ENCODE peak calls at places on chromosome 18, in eight cellular contexts. One of them, this sample, is unnamed.
A peak's percentile ranks its signal among the peaks of the same experiment; 100 is the strongest.

GRCh38 chr18:52312321-52312720 is 27.7 kb upstream of the DCC start:
- DNase-seq in SK-N-SH: no peak
- DNase-seq in endothelial cell of umbilical vein: no peak
- DNase-seq in sigmoid colon: no peak
- DNase-seq in breast epithelium: no peak
- DNase-seq in H1: no peak
- DNase-seq in transverse colon: no peak
- DNase-seq in GM12878: no peak
- DNase-seq in this sample: no peak

GRCh38 chr18:12327510-12328178 is 19.6 kb downstream of the TUBB6 start:
- DNase-seq in SK-N-SH: peak; percentile 82
- DNase-seq in endothelial cell of umbilical vein: peak; percentile 64
- DNase-seq in sigmoid colon: peak; percentile 84
- DNase-seq in breast epithelium: no peak
- DNase-seq in H1: peak; percentile 70
- DNase-seq in transverse colon: peak; percentile 81
- DNase-seq in GM12878: no peak
- DNase-seq in this sample: peak; percentile 72

GRCh38 chr18:6482198-6482977 is 67.7 kb upstream of the L3MBTL4 start:
- DNase-seq in SK-N-SH: peak; percentile 67
- DNase-seq in endothelial cell of umbilical vein: no peak
- DNase-seq in sigmoid colon: peak; percentile 84
- DNase-seq in breast epithelium: peak; percentile 61
- DNase-seq in H1: peak; percentile 68
- DNase-seq in transverse colon: peak; percentile 41
- DNase-seq in GM12878: no peak
- DNase-seq in this sample: peak; percentile 31

GRCh38 chr18:38006541-38006940 is 440.9 kb upstream of the CELF4 start:
- DNase-seq in SK-N-SH: no peak
- DNase-seq in endothelial cell of umbilical vein: no peak
- DNase-seq in sigmoid colon: no peak
- DNase-seq in breast epithelium: no peak
- DNase-seq in H1: no peak
- DNase-seq in transverse colon: no peak
- DNase-seq in GM12878: no peak
- DNase-seq in this sample: no peak

GRCh38 chr18:62637807-62638687 is 77.3 kb upstream of the PHLPP1 start:
- DNase-seq in SK-N-SH: peak; percentile 34
- DNase-seq in endothelial cell of umbilical vein: peak; percentile 18
- DNase-seq in sigmoid colon: no peak
- DNase-seq in breast epithelium: no peak
- DNase-seq in H1: peak; percentile 23
- DNase-seq in transverse colon: peak; percentile 55
- DNase-seq in GM12878: no peak
- DNase-seq in this sample: peak; percentile 47

GRCh38 chr18:55318864-55319516 is 269.0 kb downstream of the TCF4 start:
- DNase-seq in SK-N-SH: no peak
- DNase-seq in endothelial cell of umbilical vein: peak; percentile 81
- DNase-seq in sigmoid colon: no peak
- DNase-seq in breast epithelium: no peak
- DNase-seq in H1: no peak
- DNase-seq in transverse colon: no peak
- DNase-seq in GM12878: no peak
- DNase-seq in this sample: no peak

GRCh38 chr18:7452331-7452730 is 114.8 kb upstream of the PTPRM start:
- DNase-seq in SK-N-SH: peak; percentile 68
- DNase-seq in endothelial cell of umbilical vein: peak; percentile 32
- DNase-seq in sigmoid colon: no peak
- DNase-seq in breast epithelium: no peak
- DNase-seq in H1: peak; percentile 38
- DNase-seq in transverse colon: no peak
- DNase-seq in GM12878: no peak
- DNase-seq in this sample: peak; percentile 30

GRCh38 chr18:56217406-56217805 is 421.0 kb downstream of the TXNL1 start:
- DNase-seq in SK-N-SH: no peak
- DNase-seq in endothelial cell of umbilical vein: no peak
- DNase-seq in sigmoid colon: no peak
- DNase-seq in breast epithelium: no peak
- DNase-seq in H1: no peak
- DNase-seq in transverse colon: no peak
- DNase-seq in GM12878: no peak
- DNase-seq in this sample: no peak

GRCh38 chr18:7626922-7627440 is 59.9 kb downstream of the PTPRM start:
- DNase-seq in SK-N-SH: no peak
- DNase-seq in endothelial cell of umbilical vein: peak; percentile 46
- DNase-seq in sigmoid colon: no peak
- DNase-seq in breast epithelium: no peak
- DNase-seq in H1: no peak
- DNase-seq in transverse colon: no peak
- DNase-seq in GM12878: no peak
- DNase-seq in this sample: no peak

GRCh38 chr18:76450912-76451421 is 44.1 kb downstream of the ZNF516 start:
- DNase-seq in SK-N-SH: peak; percentile 91
- DNase-seq in endothelial cell of umbilical vein: peak; percentile 72
- DNase-seq in sigmoid colon: peak; percentile 79
- DNase-seq in breast epithelium: peak; percentile 21
- DNase-seq in H1: no peak
- DNase-seq in transverse colon: peak; percentile 42
- DNase-seq in GM12878: peak; percentile 37
- DNase-seq in this sample: no peak

GRCh38 chr18:36135264-36135663 is 5.6 kb downstream of the ELP2 start:
- DNase-seq in SK-N-SH: no peak
- DNase-seq in endothelial cell of umbilical vein: no peak
- DNase-seq in sigmoid colon: no peak
- DNase-seq in breast epithelium: no peak
- DNase-seq in H1: no peak
- DNase-seq in transverse colon: no peak
- DNase-seq in GM12878: no peak
- DNase-seq in this sample: no peak

GRCh38 chr18:42328931-42329330 is 373.9 kb downstream of the PIK3C3 start:
- DNase-seq in SK-N-SH: no peak
- DNase-seq in endothelial cell of umbilical vein: no peak
- DNase-seq in sigmoid colon: no peak
- DNase-seq in breast epithelium: no peak
- DNase-seq in H1: no peak
- DNase-seq in transverse colon: no peak
- DNase-seq in GM12878: no peak
- DNase-seq in this sample: no peak

GRCh38 chr18:29626094-29626493 is 1416.4 kb downstream of the DSC3 start:
- DNase-seq in SK-N-SH: no peak
- DNase-seq in endothelial cell of umbilical vein: no peak
- DNase-seq in sigmoid colon: no peak
- DNase-seq in breast epithelium: no peak
- DNase-seq in H1: no peak
- DNase-seq in transverse colon: no peak
- DNase-seq in GM12878: no peak
- DNase-seq in this sample: no peak

GRCh38 chr18:711330-711692 is 1.1 kb downstream of the ENOSF1 start:
- DNase-seq in SK-N-SH: peak; percentile 26
- DNase-seq in endothelial cell of umbilical vein: no peak
- DNase-seq in sigmoid colon: no peak
- DNase-seq in breast epithelium: no peak
- DNase-seq in H1: no peak
- DNase-seq in transverse colon: peak; percentile 13
- DNase-seq in GM12878: no peak
- DNase-seq in this sample: no peak

GRCh38 chr18:63205791-63206252 is 113.7 kb downstream of the BCL2 start:
- DNase-seq in SK-N-SH: no peak
- DNase-seq in endothelial cell of umbilical vein: no peak
- DNase-seq in sigmoid colon: no peak
- DNase-seq in breast epithelium: no peak
- DNase-seq in H1: no peak
- DNase-seq in transverse colon: no peak
- DNase-seq in GM12878: no peak
- DNase-seq in this sample: no peak

GRCh38 chr18:11237066-11237465 is 87.7 kb upstream of the PIEZO2 start:
- DNase-seq in SK-N-SH: no peak
- DNase-seq in endothelial cell of umbilical vein: no peak
- DNase-seq in sigmoid colon: no peak
- DNase-seq in breast epithelium: no peak
- DNase-seq in H1: no peak
- DNase-seq in transverse colon: no peak
- DNase-seq in GM12878: no peak
- DNase-seq in this sample: no peak

GRCh38 chr18:12287684-12288405 is 20.2 kb upstream of the TUBB6 start:
- DNase-seq in SK-N-SH: peak; percentile 55
- DNase-seq in endothelial cell of umbilical vein: peak; percentile 23
- DNase-seq in sigmoid colon: peak; percentile 93
- DNase-seq in breast epithelium: peak; percentile 90
- DNase-seq in H1: no peak
- DNase-seq in transverse colon: peak; percentile 81
- DNase-seq in GM12878: no peak
- DNase-seq in this sample: no peak

GRCh38 chr18:54843302-54843701 is 15.0 kb downstream of the RAB27B start:
- DNase-seq in SK-N-SH: no peak
- DNase-seq in endothelial cell of umbilical vein: no peak
- DNase-seq in sigmoid colon: no peak
- DNase-seq in breast epithelium: no peak
- DNase-seq in H1: no peak
- DNase-seq in transverse colon: no peak
- DNase-seq in GM12878: no peak
- DNase-seq in this sample: no peak

GRCh38 chr18:26544459-26544858 is 3.9 kb downstream of the KCTD1 start:
- DNase-seq in SK-N-SH: no peak
- DNase-seq in endothelial cell of umbilical vein: no peak
- DNase-seq in sigmoid colon: no peak
- DNase-seq in breast epithelium: no peak
- DNase-seq in H1: no peak
- DNase-seq in transverse colon: no peak
- DNase-seq in GM12878: no peak
- DNase-seq in this sample: no peak

GRCh38 chr18:50114448-50114847 is 80.5 kb downstream of the MYO5B start:
- DNase-seq in SK-N-SH: no peak
- DNase-seq in endothelial cell of umbilical vein: no peak
- DNase-seq in sigmoid colon: no peak
- DNase-seq in breast epithelium: no peak
- DNase-seq in H1: no peak
- DNase-seq in transverse colon: no peak
- DNase-seq in GM12878: no peak
- DNase-seq in this sample: no peak

GRCh38 chr18:12637901-12638633 is 19.8 kb downstream of the SPIRE1 start:
- DNase-seq in SK-N-SH: no peak
- DNase-seq in endothelial cell of umbilical vein: no peak
- DNase-seq in sigmoid colon: no peak
- DNase-seq in breast epithelium: no peak
- DNase-seq in H1: no peak
- DNase-seq in transverse colon: no peak
- DNase-seq in GM12878: no peak
- DNase-seq in this sample: no peak

GRCh38 chr18:48410095-48410920 is 1.1 kb upstream of the ZBTB7C start:
- DNase-seq in SK-N-SH: peak; percentile 96
- DNase-seq in endothelial cell of umbilical vein: peak; percentile 84
- DNase-seq in sigmoid colon: peak; percentile 94
- DNase-seq in breast epithelium: peak; percentile 89
- DNase-seq in H1: peak; percentile 57
- DNase-seq in transverse colon: peak; percentile 91
- DNase-seq in GM12878: no peak
- DNase-seq in this sample: peak; percentile 79
- TF ChIP-seq POLR2AphosphoS5 in SK-N-SH: no peak
- TF ChIP-seq POLR2AphosphoS5 in endothelial cell of umbilical vein: no peak
- TF ChIP-seq POLR2AphosphoS5 in sigmoid colon: no peak
- TF ChIP-seq POLR2AphosphoS5 in breast epithelium: peak; percentile 9
- TF ChIP-seq POLR2AphosphoS5 in H1: no peak
- TF ChIP-seq POLR2AphosphoS5 in transverse colon: no peak
- TF ChIP-seq POLR2AphosphoS5 in GM12878: no peak
- TF ChIP-seq POLR2AphosphoS5 in this sample: no peak

GRCh38 chr18:22465859-22466602 is 48.3 kb upstream of the CTAGE1 start:
- DNase-seq in SK-N-SH: no peak
- DNase-seq in endothelial cell of umbilical vein: peak; percentile 73
- DNase-seq in sigmoid colon: peak; percentile 70
- DNase-seq in breast epithelium: no peak
- DNase-seq in H1: no peak
- DNase-seq in transverse colon: no peak
- DNase-seq in GM12878: no peak
- DNase-seq in this sample: no peak
- TF ChIP-seq POLR2AphosphoS5 in SK-N-SH: no peak
- TF ChIP-seq POLR2AphosphoS5 in endothelial cell of umbilical vein: no peak
- TF ChIP-seq POLR2AphosphoS5 in sigmoid colon: no peak
- TF ChIP-seq POLR2AphosphoS5 in breast epithelium: no peak
- TF ChIP-seq POLR2AphosphoS5 in H1: no peak
- TF ChIP-seq POLR2AphosphoS5 in transverse colon: no peak
- TF ChIP-seq POLR2AphosphoS5 in GM12878: no peak
- TF ChIP-seq POLR2AphosphoS5 in this sample: no peak

DNA sequence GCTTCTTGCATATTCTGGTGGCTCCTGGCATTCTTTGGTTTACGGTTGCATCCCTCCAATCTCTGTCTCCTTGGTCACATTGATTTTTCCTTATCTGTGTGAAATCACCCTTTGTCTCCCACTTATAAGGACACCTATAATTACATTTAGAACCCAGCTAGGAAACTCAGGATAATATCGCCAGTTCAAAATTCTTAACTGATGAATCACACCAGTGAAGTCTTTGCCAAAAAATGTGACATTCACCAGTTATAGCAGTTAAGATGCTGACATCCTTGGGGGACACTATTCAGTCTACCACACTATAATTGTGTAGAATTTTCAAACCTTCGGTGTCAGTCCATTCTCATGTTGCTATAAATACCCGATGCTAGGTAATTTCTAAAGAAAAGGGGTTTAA is 320.2 kb downstream of the TMX3 start:
- DNase-seq in SK-N-SH: no peak
- DNase-seq in endothelial cell of umbilical vein: no peak
- DNase-seq in sigmoid colon: no peak
- DNase-seq in breast epithelium: no peak
- DNase-seq in H1: no peak
- DNase-seq in transverse colon: no peak
- DNase-seq in GM12878: no peak
- DNase-seq in this sample: no peak
- TF ChIP-seq POLR2AphosphoS5 in SK-N-SH: no peak
- TF ChIP-seq POLR2AphosphoS5 in endothelial cell of umbilical vein: no peak
- TF ChIP-seq POLR2AphosphoS5 in sigmoid colon: no peak
- TF ChIP-seq POLR2AphosphoS5 in breast epithelium: no peak
- TF ChIP-seq POLR2AphosphoS5 in H1: no peak
- TF ChIP-seq POLR2AphosphoS5 in transverse colon: no peak
- TF ChIP-seq POLR2AphosphoS5 in GM12878: no peak
- TF ChIP-seq POLR2AphosphoS5 in this sample: no peak

DNA sequence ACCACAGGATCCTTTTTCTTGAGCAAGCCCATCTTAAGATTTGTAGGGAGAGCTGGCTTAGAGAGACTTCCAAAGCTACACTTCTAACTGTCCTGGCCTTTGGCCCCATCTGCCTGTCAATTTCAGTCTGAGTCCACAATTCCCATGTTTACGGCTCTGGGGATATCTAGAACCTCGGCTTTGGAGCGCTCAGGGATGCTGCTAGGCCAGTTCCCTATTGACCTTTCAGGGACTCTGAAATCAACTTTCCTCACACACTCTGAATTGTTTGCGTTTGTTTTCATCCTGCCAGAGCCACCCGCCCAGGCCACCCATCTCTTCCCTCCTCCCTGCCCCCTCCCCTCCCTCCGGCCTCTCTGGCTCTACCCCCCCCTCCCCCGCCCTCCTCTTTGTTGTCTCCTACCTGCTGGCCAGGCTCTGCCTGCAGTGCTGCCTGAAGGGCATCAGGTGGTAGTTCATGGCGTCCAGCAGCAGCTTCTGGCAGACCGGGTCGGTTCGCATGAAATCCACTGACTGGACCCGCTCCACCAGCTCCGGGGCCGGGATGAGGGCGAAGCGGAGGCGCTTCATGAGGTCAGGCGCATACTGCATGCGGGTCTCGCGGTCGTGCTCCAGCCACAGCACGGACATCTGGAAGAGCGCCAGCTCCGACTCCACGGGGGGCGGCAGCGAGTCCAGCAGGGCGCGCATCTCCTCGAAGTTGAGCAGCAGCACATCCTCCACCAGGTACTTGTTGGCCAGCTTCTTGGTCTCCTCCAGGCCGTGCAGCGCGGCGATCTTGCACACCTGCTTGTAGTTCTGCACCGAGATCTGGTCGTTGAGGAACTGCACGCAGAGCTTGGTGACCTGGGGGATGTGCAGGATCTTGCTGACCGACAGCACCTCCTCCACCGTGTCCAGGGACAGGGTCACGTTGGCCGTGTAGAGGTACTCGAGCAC is 3.3 kb downstream of the KLHL14 start:
- DNase-seq in SK-N-SH: peak; percentile 48
- DNase-seq in endothelial cell of umbilical vein: no peak
- DNase-seq in sigmoid colon: no peak
- DNase-seq in breast epithelium: no peak
- DNase-seq in H1: no peak
- DNase-seq in transverse colon: no peak
- DNase-seq in GM12878: no peak
- DNase-seq in this sample: no peak
- TF ChIP-seq POLR2AphosphoS5 in SK-N-SH: no peak
- TF ChIP-seq POLR2AphosphoS5 in endothelial cell of umbilical vein: no peak
- TF ChIP-seq POLR2AphosphoS5 in sigmoid colon: no peak
- TF ChIP-seq POLR2AphosphoS5 in breast epithelium: no peak
- TF ChIP-seq POLR2AphosphoS5 in H1: no peak
- TF ChIP-seq POLR2AphosphoS5 in transverse colon: no peak
- TF ChIP-seq POLR2AphosphoS5 in GM12878: no peak
- TF ChIP-seq POLR2AphosphoS5 in this sample: no peak

This sample was measured in GM12891.